ENCODE peak calls at places on chromosome 5, in nine cellular contexts. One of them, this sample, is unnamed.

GRCh38 chr5:112064956-112065355 is 308.0 kb upstream of the NREP start:
- DNase-seq in activated T-cell treated with anti-CD3 and anti-CD28 coated beads, Interleukin-2, amount 50 U/mL, for 24 hours: no peak
- DNase-seq in heart left ventricle: no peak
- DNase-seq in Daoy: no peak
- DNase-seq in endodermal cell: no peak
- DNase-seq in activated T-helper 2 cell treated with anti-CD3 and anti-CD28 coated beads, Interferon-gamma antibody, Interleukin-2, Interleukin-4, amounts not matched to agents 10 μg/mL and 5 μg/mL and 100 μg/mL, durations not matched to agents 14 hours and 24 hours and 36 hours: no peak
- DNase-seq in stimulated activated CD8-positive, alpha-beta memory T cell treated with anti-CD3 and anti-CD28 coated beads, Interleukin-15, amount 100 ng/mL, for 1 hour: no peak
- DNase-seq in NCI-H345: no peak
- DNase-seq in activated CD4-positive, alpha-beta T cell treated with anti-CD3 and anti-CD28 coated beads, Interleukin-2, amount 10 ng/mL, durations not matched to agents 7 days and 5 days: no peak
- DNase-seq in this sample: no peak

GRCh38 chr5:10229306-10230048 is 20.2 kb downstream of the ATPSCKMT start:
- DNase-seq in activated T-cell treated with anti-CD3 and anti-CD28 coated beads, Interleukin-2, amount 50 U/mL, for 24 hours: no peak
- DNase-seq in heart left ventricle: no peak
- DNase-seq in Daoy: peak
- DNase-seq in endodermal cell: no peak
- DNase-seq in activated T-helper 2 cell treated with anti-CD3 and anti-CD28 coated beads, Interferon-gamma antibody, Interleukin-2, Interleukin-4, amounts not matched to agents 10 μg/mL and 5 μg/mL and 100 μg/mL, durations not matched to agents 14 hours and 24 hours and 36 hours: no peak
- DNase-seq in stimulated activated CD8-positive, alpha-beta memory T cell treated with anti-CD3 and anti-CD28 coated beads, Interleukin-15, amount 100 ng/mL, for 1 hour: no peak
- DNase-seq in NCI-H345: no peak
- DNase-seq in activated CD4-positive, alpha-beta T cell treated with anti-CD3 and anti-CD28 coated beads, Interleukin-2, amount 10 ng/mL, durations not matched to agents 7 days and 5 days: no peak
- DNase-seq in this sample: peak

GRCh38 chr5:16411235-16411634 is 54.4 kb downstream of the ZNF622 start:
- DNase-seq in activated T-cell treated with anti-CD3 and anti-CD28 coated beads, Interleukin-2, amount 50 U/mL, for 24 hours: no peak
- DNase-seq in heart left ventricle: no peak
- DNase-seq in Daoy: peak
- DNase-seq in endodermal cell: no peak
- DNase-seq in activated T-helper 2 cell treated with anti-CD3 and anti-CD28 coated beads, Interferon-gamma antibody, Interleukin-2, Interleukin-4, amounts not matched to agents 10 μg/mL and 5 μg/mL and 100 μg/mL, durations not matched to agents 14 hours and 24 hours and 36 hours: no peak
- DNase-seq in stimulated activated CD8-positive, alpha-beta memory T cell treated with anti-CD3 and anti-CD28 coated beads, Interleukin-15, amount 100 ng/mL, for 1 hour: no peak
- DNase-seq in NCI-H345: no peak
- DNase-seq in activated CD4-positive, alpha-beta T cell treated with anti-CD3 and anti-CD28 coated beads, Interleukin-2, amount 10 ng/mL, durations not matched to agents 7 days and 5 days: no peak
- DNase-seq in this sample: no peak

GRCh38 chr5:56951131-56951945 is 585 bp downstream of the MIER3 start:
- DNase-seq in activated T-cell treated with anti-CD3 and anti-CD28 coated beads, Interleukin-2, amount 50 U/mL, for 24 hours: peak
- DNase-seq in heart left ventricle: peak
- DNase-seq in Daoy: peak
- DNase-seq in endodermal cell: peak
- DNase-seq in activated T-helper 2 cell treated with anti-CD3 and anti-CD28 coated beads, Interferon-gamma antibody, Interleukin-2, Interleukin-4, amounts not matched to agents 10 μg/mL and 5 μg/mL and 100 μg/mL, durations not matched to agents 14 hours and 24 hours and 36 hours: peak
- DNase-seq in stimulated activated CD8-positive, alpha-beta memory T cell treated with anti-CD3 and anti-CD28 coated beads, Interleukin-15, amount 100 ng/mL, for 1 hour: no peak
- DNase-seq in NCI-H345: peak
- DNase-seq in activated CD4-positive, alpha-beta T cell treated with anti-CD3 and anti-CD28 coated beads, Interleukin-2, amount 10 ng/mL, durations not matched to agents 7 days and 5 days: peak
- DNase-seq in this sample: no peak

GRCh38 chr5:54301852-54302251 is 8.5 kb downstream of the ARL15 start:
- DNase-seq in activated T-cell treated with anti-CD3 and anti-CD28 coated beads, Interleukin-2, amount 50 U/mL, for 24 hours: no peak
- DNase-seq in heart left ventricle: no peak
- DNase-seq in Daoy: no peak
- DNase-seq in endodermal cell: no peak
- DNase-seq in activated T-helper 2 cell treated with anti-CD3 and anti-CD28 coated beads, Interferon-gamma antibody, Interleukin-2, Interleukin-4, amounts not matched to agents 10 μg/mL and 5 μg/mL and 100 μg/mL, durations not matched to agents 14 hours and 24 hours and 36 hours: no peak
- DNase-seq in stimulated activated CD8-positive, alpha-beta memory T cell treated with anti-CD3 and anti-CD28 coated beads, Interleukin-15, amount 100 ng/mL, for 1 hour: no peak
- DNase-seq in NCI-H345: no peak
- DNase-seq in activated CD4-positive, alpha-beta T cell treated with anti-CD3 and anti-CD28 coated beads, Interleukin-2, amount 10 ng/mL, durations not matched to agents 7 days and 5 days: no peak
- DNase-seq in this sample: no peak

GRCh38 chr5:78600656-78601452 is 47.7 kb downstream of the LHFPL2 start:
- DNase-seq in activated T-cell treated with anti-CD3 and anti-CD28 coated beads, Interleukin-2, amount 50 U/mL, for 24 hours: no peak
- DNase-seq in heart left ventricle: no peak
- DNase-seq in Daoy: peak
- DNase-seq in endodermal cell: no peak
- DNase-seq in activated T-helper 2 cell treated with anti-CD3 and anti-CD28 coated beads, Interferon-gamma antibody, Interleukin-2, Interleukin-4, amounts not matched to agents 10 μg/mL and 5 μg/mL and 100 μg/mL, durations not matched to agents 14 hours and 24 hours and 36 hours: no peak
- DNase-seq in stimulated activated CD8-positive, alpha-beta memory T cell treated with anti-CD3 and anti-CD28 coated beads, Interleukin-15, amount 100 ng/mL, for 1 hour: no peak
- DNase-seq in NCI-H345: no peak
- DNase-seq in activated CD4-positive, alpha-beta T cell treated with anti-CD3 and anti-CD28 coated beads, Interleukin-2, amount 10 ng/mL, durations not matched to agents 7 days and 5 days: no peak
- DNase-seq in this sample: no peak

GRCh38 chr5:81755320-81755719 is 4.4 kb upstream of the SSBP2 start:
- DNase-seq in activated T-cell treated with anti-CD3 and anti-CD28 coated beads, Interleukin-2, amount 50 U/mL, for 24 hours: no peak
- DNase-seq in heart left ventricle: no peak
- DNase-seq in Daoy: peak
- DNase-seq in endodermal cell: peak
- DNase-seq in activated T-helper 2 cell treated with anti-CD3 and anti-CD28 coated beads, Interferon-gamma antibody, Interleukin-2, Interleukin-4, amounts not matched to agents 10 μg/mL and 5 μg/mL and 100 μg/mL, durations not matched to agents 14 hours and 24 hours and 36 hours: no peak
- DNase-seq in stimulated activated CD8-positive, alpha-beta memory T cell treated with anti-CD3 and anti-CD28 coated beads, Interleukin-15, amount 100 ng/mL, for 1 hour: no peak
- DNase-seq in NCI-H345: no peak
- DNase-seq in activated CD4-positive, alpha-beta T cell treated with anti-CD3 and anti-CD28 coated beads, Interleukin-2, amount 10 ng/mL, durations not matched to agents 7 days and 5 days: no peak
- DNase-seq in this sample: peak

GRCh38 chr5:80696450-80696849 is 41.7 kb upstream of the DHFR start:
- DNase-seq in activated T-cell treated with anti-CD3 and anti-CD28 coated beads, Interleukin-2, amount 50 U/mL, for 24 hours: no peak
- DNase-seq in heart left ventricle: no peak
- DNase-seq in Daoy: no peak
- DNase-seq in endodermal cell: no peak
- DNase-seq in activated T-helper 2 cell treated with anti-CD3 and anti-CD28 coated beads, Interferon-gamma antibody, Interleukin-2, Interleukin-4, amounts not matched to agents 10 μg/mL and 5 μg/mL and 100 μg/mL, durations not matched to agents 14 hours and 24 hours and 36 hours: no peak
- DNase-seq in stimulated activated CD8-positive, alpha-beta memory T cell treated with anti-CD3 and anti-CD28 coated beads, Interleukin-15, amount 100 ng/mL, for 1 hour: no peak
- DNase-seq in NCI-H345: no peak
- DNase-seq in activated CD4-positive, alpha-beta T cell treated with anti-CD3 and anti-CD28 coated beads, Interleukin-2, amount 10 ng/mL, durations not matched to agents 7 days and 5 days: no peak
- DNase-seq in this sample: no peak

GRCh38 chr5:157864067-157864466 is 5.1 kb upstream of the CLINT1 start:
- DNase-seq in activated T-cell treated with anti-CD3 and anti-CD28 coated beads, Interleukin-2, amount 50 U/mL, for 24 hours: no peak
- DNase-seq in heart left ventricle: no peak
- DNase-seq in Daoy: no peak
- DNase-seq in endodermal cell: peak
- DNase-seq in activated T-helper 2 cell treated with anti-CD3 and anti-CD28 coated beads, Interferon-gamma antibody, Interleukin-2, Interleukin-4, amounts not matched to agents 10 μg/mL and 5 μg/mL and 100 μg/mL, durations not matched to agents 14 hours and 24 hours and 36 hours: no peak
- DNase-seq in stimulated activated CD8-positive, alpha-beta memory T cell treated with anti-CD3 and anti-CD28 coated beads, Interleukin-15, amount 100 ng/mL, for 1 hour: no peak
- DNase-seq in NCI-H345: no peak
- DNase-seq in activated CD4-positive, alpha-beta T cell treated with anti-CD3 and anti-CD28 coated beads, Interleukin-2, amount 10 ng/mL, durations not matched to agents 7 days and 5 days: peak
- DNase-seq in this sample: no peak

GRCh38 chr5:15938961-15939360 is 240.6 kb downstream of the MARCHF11 start:
- DNase-seq in activated T-cell treated with anti-CD3 and anti-CD28 coated beads, Interleukin-2, amount 50 U/mL, for 24 hours: no peak
- DNase-seq in heart left ventricle: no peak
- DNase-seq in Daoy: peak
- DNase-seq in endodermal cell: no peak
- DNase-seq in activated T-helper 2 cell treated with anti-CD3 and anti-CD28 coated beads, Interferon-gamma antibody, Interleukin-2, Interleukin-4, amounts not matched to agents 10 μg/mL and 5 μg/mL and 100 μg/mL, durations not matched to agents 14 hours and 24 hours and 36 hours: no peak
- DNase-seq in stimulated activated CD8-positive, alpha-beta memory T cell treated with anti-CD3 and anti-CD28 coated beads, Interleukin-15, amount 100 ng/mL, for 1 hour: no peak
- DNase-seq in NCI-H345: no peak
- DNase-seq in activated CD4-positive, alpha-beta T cell treated with anti-CD3 and anti-CD28 coated beads, Interleukin-2, amount 10 ng/mL, durations not matched to agents 7 days and 5 days: no peak
- DNase-seq in this sample: peak

GRCh38 chr5:155472780-155473179 is 459.2 kb downstream of the KIF4B start:
- DNase-seq in activated T-cell treated with anti-CD3 and anti-CD28 coated beads, Interleukin-2, amount 50 U/mL, for 24 hours: no peak
- DNase-seq in heart left ventricle: no peak
- DNase-seq in Daoy: no peak
- DNase-seq in endodermal cell: no peak
- DNase-seq in activated T-helper 2 cell treated with anti-CD3 and anti-CD28 coated beads, Interferon-gamma antibody, Interleukin-2, Interleukin-4, amounts not matched to agents 10 μg/mL and 5 μg/mL and 100 μg/mL, durations not matched to agents 14 hours and 24 hours and 36 hours: no peak
- DNase-seq in stimulated activated CD8-positive, alpha-beta memory T cell treated with anti-CD3 and anti-CD28 coated beads, Interleukin-15, amount 100 ng/mL, for 1 hour: no peak
- DNase-seq in NCI-H345: no peak
- DNase-seq in activated CD4-positive, alpha-beta T cell treated with anti-CD3 and anti-CD28 coated beads, Interleukin-2, amount 10 ng/mL, durations not matched to agents 7 days and 5 days: no peak
- DNase-seq in this sample: no peak

GRCh38 chr5:109857405-109858031 is 167.8 kb downstream of the MAN2A1 start:
- DNase-seq in activated T-cell treated with anti-CD3 and anti-CD28 coated beads, Interleukin-2, amount 50 U/mL, for 24 hours: no peak
- DNase-seq in heart left ventricle: no peak
- DNase-seq in Daoy: no peak
- DNase-seq in endodermal cell: no peak
- DNase-seq in activated T-helper 2 cell treated with anti-CD3 and anti-CD28 coated beads, Interferon-gamma antibody, Interleukin-2, Interleukin-4, amounts not matched to agents 10 μg/mL and 5 μg/mL and 100 μg/mL, durations not matched to agents 14 hours and 24 hours and 36 hours: no peak
- DNase-seq in stimulated activated CD8-positive, alpha-beta memory T cell treated with anti-CD3 and anti-CD28 coated beads, Interleukin-15, amount 100 ng/mL, for 1 hour: no peak
- DNase-seq in NCI-H345: no peak
- DNase-seq in activated CD4-positive, alpha-beta T cell treated with anti-CD3 and anti-CD28 coated beads, Interleukin-2, amount 10 ng/mL, durations not matched to agents 7 days and 5 days: peak
- DNase-seq in this sample: no peak

GRCh38 chr5:94196959-94197358 is 421.4 kb downstream of the KIAA0825 start:
- DNase-seq in activated T-cell treated with anti-CD3 and anti-CD28 coated beads, Interleukin-2, amount 50 U/mL, for 24 hours: no peak
- DNase-seq in heart left ventricle: no peak
- DNase-seq in Daoy: no peak
- DNase-seq in endodermal cell: no peak
- DNase-seq in activated T-helper 2 cell treated with anti-CD3 and anti-CD28 coated beads, Interferon-gamma antibody, Interleukin-2, Interleukin-4, amounts not matched to agents 10 μg/mL and 5 μg/mL and 100 μg/mL, durations not matched to agents 14 hours and 24 hours and 36 hours: no peak
- DNase-seq in stimulated activated CD8-positive, alpha-beta memory T cell treated with anti-CD3 and anti-CD28 coated beads, Interleukin-15, amount 100 ng/mL, for 1 hour: no peak
- DNase-seq in NCI-H345: no peak
- DNase-seq in activated CD4-positive, alpha-beta T cell treated with anti-CD3 and anti-CD28 coated beads, Interleukin-2, amount 10 ng/mL, durations not matched to agents 7 days and 5 days: no peak
- DNase-seq in this sample: no peak

GRCh38 chr5:151225475-151225874 is 1.6 kb upstream of the CCDC69 start:
- DNase-seq in activated T-cell treated with anti-CD3 and anti-CD28 coated beads, Interleukin-2, amount 50 U/mL, for 24 hours: peak
- DNase-seq in heart left ventricle: no peak
- DNase-seq in Daoy: no peak
- DNase-seq in endodermal cell: no peak
- DNase-seq in activated T-helper 2 cell treated with anti-CD3 and anti-CD28 coated beads, Interferon-gamma antibody, Interleukin-2, Interleukin-4, amounts not matched to agents 10 μg/mL and 5 μg/mL and 100 μg/mL, durations not matched to agents 14 hours and 24 hours and 36 hours: no peak
- DNase-seq in stimulated activated CD8-positive, alpha-beta memory T cell treated with anti-CD3 and anti-CD28 coated beads, Interleukin-15, amount 100 ng/mL, for 1 hour: no peak
- DNase-seq in NCI-H345: no peak
- DNase-seq in activated CD4-positive, alpha-beta T cell treated with anti-CD3 and anti-CD28 coated beads, Interleukin-2, amount 10 ng/mL, durations not matched to agents 7 days and 5 days: no peak
- DNase-seq in this sample: no peak

GRCh38 chr5:98110270-98110669 is 663.2 kb upstream of the RGMB start:
- DNase-seq in activated T-cell treated with anti-CD3 and anti-CD28 coated beads, Interleukin-2, amount 50 U/mL, for 24 hours: no peak
- DNase-seq in heart left ventricle: no peak
- DNase-seq in Daoy: peak
- DNase-seq in endodermal cell: no peak
- DNase-seq in activated T-helper 2 cell treated with anti-CD3 and anti-CD28 coated beads, Interferon-gamma antibody, Interleukin-2, Interleukin-4, amounts not matched to agents 10 μg/mL and 5 μg/mL and 100 μg/mL, durations not matched to agents 14 hours and 24 hours and 36 hours: no peak
- DNase-seq in stimulated activated CD8-positive, alpha-beta memory T cell treated with anti-CD3 and anti-CD28 coated beads, Interleukin-15, amount 100 ng/mL, for 1 hour: no peak
- DNase-seq in NCI-H345: no peak
- DNase-seq in activated CD4-positive, alpha-beta T cell treated with anti-CD3 and anti-CD28 coated beads, Interleukin-2, amount 10 ng/mL, durations not matched to agents 7 days and 5 days: no peak
- DNase-seq in this sample: peak

GRCh38 chr5:1177826-1178528 is 23.4 kb upstream of the SLC6A19 start:
- DNase-seq in activated T-cell treated with anti-CD3 and anti-CD28 coated beads, Interleukin-2, amount 50 U/mL, for 24 hours: no peak
- DNase-seq in heart left ventricle: peak
- DNase-seq in Daoy: no peak
- DNase-seq in endodermal cell: no peak
- DNase-seq in activated T-helper 2 cell treated with anti-CD3 and anti-CD28 coated beads, Interferon-gamma antibody, Interleukin-2, Interleukin-4, amounts not matched to agents 10 μg/mL and 5 μg/mL and 100 μg/mL, durations not matched to agents 14 hours and 24 hours and 36 hours: no peak
- DNase-seq in stimulated activated CD8-positive, alpha-beta memory T cell treated with anti-CD3 and anti-CD28 coated beads, Interleukin-15, amount 100 ng/mL, for 1 hour: no peak
- DNase-seq in NCI-H345: no peak
- DNase-seq in activated CD4-positive, alpha-beta T cell treated with anti-CD3 and anti-CD28 coated beads, Interleukin-2, amount 10 ng/mL, durations not matched to agents 7 days and 5 days: no peak
- DNase-seq in this sample: no peak

GRCh38 chr5:98041661-98042060 is 731.8 kb upstream of the RGMB start:
- DNase-seq in activated T-cell treated with anti-CD3 and anti-CD28 coated beads, Interleukin-2, amount 50 U/mL, for 24 hours: no peak
- DNase-seq in heart left ventricle: no peak
- DNase-seq in Daoy: no peak
- DNase-seq in endodermal cell: no peak
- DNase-seq in activated T-helper 2 cell treated with anti-CD3 and anti-CD28 coated beads, Interferon-gamma antibody, Interleukin-2, Interleukin-4, amounts not matched to agents 10 μg/mL and 5 μg/mL and 100 μg/mL, durations not matched to agents 14 hours and 24 hours and 36 hours: no peak
- DNase-seq in stimulated activated CD8-positive, alpha-beta memory T cell treated with anti-CD3 and anti-CD28 coated beads, Interleukin-15, amount 100 ng/mL, for 1 hour: no peak
- DNase-seq in NCI-H345: no peak
- DNase-seq in activated CD4-positive, alpha-beta T cell treated with anti-CD3 and anti-CD28 coated beads, Interleukin-2, amount 10 ng/mL, durations not matched to agents 7 days and 5 days: no peak
- DNase-seq in this sample: no peak

GRCh38 chr5:100790170-100790665 is 112.9 kb downstream of the ST8SIA4 start:
- DNase-seq in activated T-cell treated with anti-CD3 and anti-CD28 coated beads, Interleukin-2, amount 50 U/mL, for 24 hours: no peak
- DNase-seq in heart left ventricle: no peak
- DNase-seq in Daoy: no peak
- DNase-seq in endodermal cell: peak
- DNase-seq in activated T-helper 2 cell treated with anti-CD3 and anti-CD28 coated beads, Interferon-gamma antibody, Interleukin-2, Interleukin-4, amounts not matched to agents 10 μg/mL and 5 μg/mL and 100 μg/mL, durations not matched to agents 14 hours and 24 hours and 36 hours: no peak
- DNase-seq in stimulated activated CD8-positive, alpha-beta memory T cell treated with anti-CD3 and anti-CD28 coated beads, Interleukin-15, amount 100 ng/mL, for 1 hour: no peak
- DNase-seq in NCI-H345: no peak
- DNase-seq in activated CD4-positive, alpha-beta T cell treated with anti-CD3 and anti-CD28 coated beads, Interleukin-2, amount 10 ng/mL, durations not matched to agents 7 days and 5 days: no peak
- DNase-seq in this sample: no peak

GRCh38 chr5:16467363-16468219 is 2.0 kb upstream of the ZNF622 start:
- DNase-seq in activated T-cell treated with anti-CD3 and anti-CD28 coated beads, Interleukin-2, amount 50 U/mL, for 24 hours: no peak
- DNase-seq in heart left ventricle: no peak
- DNase-seq in Daoy: peak
- DNase-seq in endodermal cell: no peak
- DNase-seq in activated T-helper 2 cell treated with anti-CD3 and anti-CD28 coated beads, Interferon-gamma antibody, Interleukin-2, Interleukin-4, amounts not matched to agents 10 μg/mL and 5 μg/mL and 100 μg/mL, durations not matched to agents 14 hours and 24 hours and 36 hours: no peak
- DNase-seq in stimulated activated CD8-positive, alpha-beta memory T cell treated with anti-CD3 and anti-CD28 coated beads, Interleukin-15, amount 100 ng/mL, for 1 hour: no peak
- DNase-seq in NCI-H345: no peak
- DNase-seq in activated CD4-positive, alpha-beta T cell treated with anti-CD3 and anti-CD28 coated beads, Interleukin-2, amount 10 ng/mL, durations not matched to agents 7 days and 5 days: peak
- DNase-seq in this sample: peak

GRCh38 chr5:143400541-143401252 is 2.8 kb downstream of the NR3C1 start:
- DNase-seq in activated T-cell treated with anti-CD3 and anti-CD28 coated beads, Interleukin-2, amount 50 U/mL, for 24 hours: no peak
- DNase-seq in heart left ventricle: no peak
- DNase-seq in Daoy: peak
- DNase-seq in endodermal cell: no peak
- DNase-seq in activated T-helper 2 cell treated with anti-CD3 and anti-CD28 coated beads, Interferon-gamma antibody, Interleukin-2, Interleukin-4, amounts not matched to agents 10 μg/mL and 5 μg/mL and 100 μg/mL, durations not matched to agents 14 hours and 24 hours and 36 hours: no peak
- DNase-seq in stimulated activated CD8-positive, alpha-beta memory T cell treated with anti-CD3 and anti-CD28 coated beads, Interleukin-15, amount 100 ng/mL, for 1 hour: no peak
- DNase-seq in NCI-H345: peak
- DNase-seq in activated CD4-positive, alpha-beta T cell treated with anti-CD3 and anti-CD28 coated beads, Interleukin-2, amount 10 ng/mL, durations not matched to agents 7 days and 5 days: peak
- DNase-seq in this sample: no peak

GRCh38 chr5:10635257-10635860 is 71.5 kb downstream of the ANKRD33B start:
- DNase-seq in activated T-cell treated with anti-CD3 and anti-CD28 coated beads, Interleukin-2, amount 50 U/mL, for 24 hours: peak
- DNase-seq in heart left ventricle: no peak
- DNase-seq in Daoy: peak
- DNase-seq in endodermal cell: peak
- DNase-seq in activated T-helper 2 cell treated with anti-CD3 and anti-CD28 coated beads, Interferon-gamma antibody, Interleukin-2, Interleukin-4, amounts not matched to agents 10 μg/mL and 5 μg/mL and 100 μg/mL, durations not matched to agents 14 hours and 24 hours and 36 hours: peak
- DNase-seq in stimulated activated CD8-positive, alpha-beta memory T cell treated with anti-CD3 and anti-CD28 coated beads, Interleukin-15, amount 100 ng/mL, for 1 hour: peak
- DNase-seq in NCI-H345: no peak
- DNase-seq in activated CD4-positive, alpha-beta T cell treated with anti-CD3 and anti-CD28 coated beads, Interleukin-2, amount 10 ng/mL, durations not matched to agents 7 days and 5 days: peak
- DNase-seq in this sample: no peak

GRCh38 chr5:167916706-167917105 is 374.7 kb upstream of the WWC1 start:
- DNase-seq in activated T-cell treated with anti-CD3 and anti-CD28 coated beads, Interleukin-2, amount 50 U/mL, for 24 hours: no peak
- DNase-seq in heart left ventricle: no peak
- DNase-seq in Daoy: peak
- DNase-seq in endodermal cell: peak
- DNase-seq in activated T-helper 2 cell treated with anti-CD3 and anti-CD28 coated beads, Interferon-gamma antibody, Interleukin-2, Interleukin-4, amounts not matched to agents 10 μg/mL and 5 μg/mL and 100 μg/mL, durations not matched to agents 14 hours and 24 hours and 36 hours: no peak
- DNase-seq in stimulated activated CD8-positive, alpha-beta memory T cell treated with anti-CD3 and anti-CD28 coated beads, Interleukin-15, amount 100 ng/mL, for 1 hour: no peak
- DNase-seq in NCI-H345: no peak
- DNase-seq in activated CD4-positive, alpha-beta T cell treated with anti-CD3 and anti-CD28 coated beads, Interleukin-2, amount 10 ng/mL, durations not matched to agents 7 days and 5 days: no peak
- DNase-seq in this sample: no peak

GRCh38 chr5:136810198-136810823 is 445.0 kb upstream of the TRPC7 start:
- DNase-seq in activated T-cell treated with anti-CD3 and anti-CD28 coated beads, Interleukin-2, amount 50 U/mL, for 24 hours: no peak
- DNase-seq in heart left ventricle: no peak
- DNase-seq in Daoy: peak
- DNase-seq in endodermal cell: no peak
- DNase-seq in activated T-helper 2 cell treated with anti-CD3 and anti-CD28 coated beads, Interferon-gamma antibody, Interleukin-2, Interleukin-4, amounts not matched to agents 10 μg/mL and 5 μg/mL and 100 μg/mL, durations not matched to agents 14 hours and 24 hours and 36 hours: no peak
- DNase-seq in stimulated activated CD8-positive, alpha-beta memory T cell treated with anti-CD3 and anti-CD28 coated beads, Interleukin-15, amount 100 ng/mL, for 1 hour: no peak
- DNase-seq in NCI-H345: no peak
- DNase-seq in activated CD4-positive, alpha-beta T cell treated with anti-CD3 and anti-CD28 coated beads, Interleukin-2, amount 10 ng/mL, durations not matched to agents 7 days and 5 days: no peak
- DNase-seq in this sample: peak

GRCh38 chr5:116750626-116751188 is 176.1 kb upstream of the SEMA6A start:
- DNase-seq in activated T-cell treated with anti-CD3 and anti-CD28 coated beads, Interleukin-2, amount 50 U/mL, for 24 hours: no peak
- DNase-seq in heart left ventricle: no peak
- DNase-seq in Daoy: no peak
- DNase-seq in endodermal cell: no peak
- DNase-seq in activated T-helper 2 cell treated with anti-CD3 and anti-CD28 coated beads, Interferon-gamma antibody, Interleukin-2, Interleukin-4, amounts not matched to agents 10 μg/mL and 5 μg/mL and 100 μg/mL, durations not matched to agents 14 hours and 24 hours and 36 hours: no peak
- DNase-seq in stimulated activated CD8-positive, alpha-beta memory T cell treated with anti-CD3 and anti-CD28 coated beads, Interleukin-15, amount 100 ng/mL, for 1 hour: no peak
- DNase-seq in NCI-H345: no peak
- DNase-seq in activated CD4-positive, alpha-beta T cell treated with anti-CD3 and anti-CD28 coated beads, Interleukin-2, amount 10 ng/mL, durations not matched to agents 7 days and 5 days: no peak
- DNase-seq in this sample: no peak

GRCh38 chr5:110561510-110561909 is 165.0 kb downstream of the TMEM232 start:
- DNase-seq in activated T-cell treated with anti-CD3 and anti-CD28 coated beads, Interleukin-2, amount 50 U/mL, for 24 hours: no peak
- DNase-seq in heart left ventricle: no peak
- DNase-seq in Daoy: no peak
- DNase-seq in endodermal cell: no peak
- DNase-seq in activated T-helper 2 cell treated with anti-CD3 and anti-CD28 coated beads, Interferon-gamma antibody, Interleukin-2, Interleukin-4, amounts not matched to agents 10 μg/mL and 5 μg/mL and 100 μg/mL, durations not matched to agents 14 hours and 24 hours and 36 hours: no peak
- DNase-seq in stimulated activated CD8-positive, alpha-beta memory T cell treated with anti-CD3 and anti-CD28 coated beads, Interleukin-15, amount 100 ng/mL, for 1 hour: no peak
- DNase-seq in NCI-H345: no peak
- DNase-seq in activated CD4-positive, alpha-beta T cell treated with anti-CD3 and anti-CD28 coated beads, Interleukin-2, amount 10 ng/mL, durations not matched to agents 7 days and 5 days: no peak
- DNase-seq in this sample: no peak

This sample was measured in BJ.